ENCODE peak calls at places on chromosomes 13 and 19, in four cellular contexts. O is NCI-H1694 treated with DMSO at 0.1 percent for 48 hours; R is bronchial epithelial cell; P is stimulated activated CD8-positive, alpha-beta memory T cell treated with anti-CD3 and anti-CD28 coated beads, Interleukin-4, amount 100 ng/mL, for 1 hour. X is an unnamed sample.

GRCh38 chr19:7732045-7732444 is at the start of gene CLEC4G:
- DNase-seq in O (no peak), R (no peak), P (no peak), X (no peak)

GRCh38 chr13:86020350-86021002 is 221.3 kb upstream of the SLITRK6 start:
- DNase-seq in O (no peak), R (peak), P (no peak), X (no peak)

GRCh38 chr13:108225440-108225839 is 7.2 kb downstream of the ABHD13 start:
- DNase-seq in O (no peak), R (no peak), P (no peak), X (no peak)

GRCh38 chr19:38617764-38618589 is at the start of gene MAP4K1:
- DNase-seq in O (no peak), R (peak), P (peak), X (peak)

GRCh38 chr19:40974633-40975037 is 16.4 kb upstream of the CYP2B6 start:
- DNase-seq in O (peak), R (peak), P (peak), X (peak)

GRCh38 chr13:27953671-27954405 is 15.3 kb downstream of the CDX2 start:
- DNase-seq in O (peak), R (peak), P (peak), X (peak)

GRCh38 chr19:42301646-42302204 is at the start of gene PRR19:
- DNase-seq in O (no peak), R (no peak), P (no peak), X (no peak)

GRCh38 chr13:76803831-76804230 is 82.4 kb downstream of the KCTD12 start:
- DNase-seq in O (no peak), R (no peak), P (no peak), X (no peak)